ENCODE peak calls at places on chromosomes 12 and 14, in nine cellular contexts. S, A, R, O, C, K, N, F and T are unnamed samples.

GRCh38 chr12:65827827-65828231 is 3.5 kb downstream of the HMGA2 start:
- DNase-seq in S (no peak), A (no peak), R (no peak), O (no peak), C (no peak), K (no peak), N (no peak), F (no peak), T (no peak)

GRCh38 chr12:12442548-12443071 is 85.7 kb downstream of the BORCS5 start:
- DNase-seq in S (no peak), A (no peak), R (no peak), O (no peak), C (no peak), K (no peak), N (no peak), F (peak), T (no peak)

GRCh38 chr14:77849711-77850110 is 49.8 kb downstream of the ADCK1 start:
- DNase-seq in S (no peak), A (no peak), R (no peak), O (no peak), C (no peak), K (no peak), N (no peak), F (peak), T (no peak)

GRCh38 chr12:54182981-54183380 is 5.8 kb downstream of the SMUG1 start:
- DNase-seq in S (no peak), A (no peak), R (no peak), O (no peak), C (no peak), K (no peak), N (no peak), F (no peak), T (no peak)

GRCh38 chr14:88989911-88990310 is 165.5 kb downstream of the TTC8 start:
- DNase-seq in S (no peak), A (no peak), R (no peak), O (no peak), C (no peak), K (no peak), N (no peak), F (no peak), T (no peak)

GRCh38 chr14:59037620-59038019 is 150.8 kb upstream of the DAAM1 start:
- DNase-seq in S (no peak), A (no peak), R (no peak), O (no peak), C (no peak), K (no peak), N (no peak), F (no peak), T (no peak)

GRCh38 chr12:84741727-84742126 is 170.9 kb downstream of the SLC6A15 start:
- DNase-seq in S (no peak), A (no peak), R (no peak), O (no peak), C (no peak), K (no peak), N (no peak), F (no peak), T (no peak)

GRCh38 chr14:70981005-70981952 is 74.0 kb downstream of the PCNX1 start:
- DNase-seq in S (no peak), A (no peak), R (no peak), O (no peak), C (no peak), K (no peak), N (no peak), F (no peak), T (no peak)

GRCh38 chr14:46574236-46574970 is 77.2 kb downstream of the RPL10L start:
- DNase-seq in S (no peak), A (no peak), R (no peak), O (no peak), C (no peak), K (no peak), N (no peak), F (no peak), T (no peak)

GRCh38 chr12:49304161-49304560 is 9.2 kb downstream of the PRPH start:
- DNase-seq in S (no peak), A (no peak), R (no peak), O (no peak), C (no peak), K (no peak), N (no peak), F (no peak), T (no peak)

GRCh38 chr14:68250950-68251765 is 431.6 kb downstream of the RAD51B start:
- DNase-seq in S (no peak), A (no peak), R (no peak), O (peak), C (peak), K (no peak), N (no peak), F (no peak), T (no peak)

GRCh38 chr14:102873131-102873530 is 49.3 kb upstream of the AMN start:
- DNase-seq in S (no peak), A (peak), R (no peak), O (no peak), C (no peak), K (no peak), N (no peak), F (no peak), T (no peak)

GRCh38 chr12:10130042-10130441 is at the start of gene CLEC7A:
- DNase-seq in S (no peak), A (no peak), R (no peak), O (peak), C (peak), K (peak), N (no peak), F (no peak), T (peak)

GRCh38 chr12:113392563-113392962 is 11.1 kb downstream of the SDS start:
- DNase-seq in S (no peak), A (no peak), R (no peak), O (no peak), C (no peak), K (no peak), N (no peak), F (no peak), T (no peak)

GRCh38 chr12:106135075-106135474 is 3.7 kb downstream of the NUAK1 start:
- DNase-seq in S (no peak), A (no peak), R (no peak), O (no peak), C (no peak), K (no peak), N (no peak), F (peak), T (no peak)

GRCh38 chr12:8996682-8997405 is 7.5 kb downstream of the KLRG1 start:
- DNase-seq in S (no peak), A (no peak), R (no peak), O (no peak), C (peak), K (peak), N (no peak), F (peak), T (peak)

GRCh38 chr14:73770977-73771847 is 57.0 kb upstream of the PNMA1 start:
- DNase-seq in S (no peak), A (no peak), R (no peak), O (peak), C (no peak), K (no peak), N (no peak), F (no peak), T (no peak)

GRCh38 chr12:14605401-14605989 is 37.8 kb upstream of the PLBD1 start:
- DNase-seq in S (no peak), A (no peak), R (no peak), O (no peak), C (no peak), K (no peak), N (no peak), F (no peak), T (no peak)

GRCh38 chr12:123047289-123047688 is 66.8 kb downstream of the ARL6IP4 start:
- DNase-seq in S (no peak), A (no peak), R (no peak), O (no peak), C (no peak), K (no peak), N (no peak), F (no peak), T (no peak)

GRCh38 chr12:58877243-58877743 is 43.0 kb downstream of the LRIG3 start:
- DNase-seq in S (no peak), A (no peak), R (no peak), O (no peak), C (no peak), K (no peak), N (no peak), F (peak), T (no peak)

GRCh38 chr12:19150273-19150895 is 20.9 kb downstream of the PLEKHA5 start:
- DNase-seq in S (no peak), A (no peak), R (no peak), O (no peak), C (peak), K (no peak), N (no peak), F (peak), T (no peak)

GRCh38 chr14:51962678-51963077 is 26.7 kb upstream of the RTRAF start:
- DNase-seq in S (no peak), A (no peak), R (no peak), O (no peak), C (no peak), K (no peak), N (no peak), F (no peak), T (no peak)

GRCh38 chr14:60222820-60223219 is 26.2 kb upstream of the PPM1A start:
- DNase-seq in S (no peak), A (no peak), R (no peak), O (no peak), C (no peak), K (no peak), N (no peak), F (no peak), T (no peak)

GRCh38 chr14:26191123-26191522 is 406.7 kb downstream of the NOVA1 start:
- DNase-seq in S (no peak), A (no peak), R (no peak), O (no peak), C (no peak), K (no peak), N (no peak), F (no peak), T (no peak)

GRCh38 chr12:30753761-30754382 is 879 bp downstream of the CAPRIN2 start:
- DNase-seq in S (no peak), A (no peak), R (no peak), O (peak), C (peak), K (no peak), N (no peak), F (peak), T (no peak)

GRCh38 chr14:65281991-65282908 is 130.3 kb upstream of the FUT8 start:
- DNase-seq in S (peak), A (no peak), R (no peak), O (peak), C (peak), K (peak), N (no peak), F (peak), T (peak)

GRCh38 chr14:36086629-36087380 is 89.7 kb downstream of the PTCSC3 start:
- DNase-seq in S (no peak), A (no peak), R (no peak), O (no peak), C (no peak), K (no peak), N (no peak), F (no peak), T (no peak)

GRCh38 chr12:11855993-11856374 is 206.5 kb downstream of the ETV6 start:
- DNase-seq in S (no peak), A (no peak), R (no peak), O (no peak), C (peak), K (peak), N (no peak), F (no peak), T (peak)

GRCh38 chr12:75349946-75350345 is 15.5 kb downstream of the GLIPR1L1 start:
- DNase-seq in S (no peak), A (no peak), R (no peak), O (no peak), C (no peak), K (no peak), N (no peak), F (no peak), T (no peak)

GRCh38 chr12:118706437-118706836 is 274.9 kb upstream of the SRRM4 start:
- DNase-seq in S (no peak), A (no peak), R (no peak), O (no peak), C (peak), K (no peak), N (no peak), F (no peak), T (peak)

GRCh38 chr12:124007810-124008570 is 35.0 kb downstream of the ZNF664 start:
- DNase-seq in S (no peak), A (no peak), R (no peak), O (no peak), C (peak), K (no peak), N (no peak), F (no peak), T (no peak)

GRCh38 chr12:65339161-65339560 is 60.7 kb downstream of the MSRB3 start:
- DNase-seq in S (no peak), A (no peak), R (no peak), O (no peak), C (no peak), K (no peak), N (no peak), F (no peak), T (no peak)

GRCh38 chr14:50335389-50335788 is 23.3 kb downstream of the DMAC2L start:
- DNase-seq in S (peak), A (peak), R (peak), O (no peak), C (no peak), K (no peak), N (no peak), F (peak), T (no peak)

GRCh38 chr14:53113992-53114391 is 39.1 kb downstream of the DDHD1 start:
- DNase-seq in S (no peak), A (no peak), R (no peak), O (no peak), C (no peak), K (no peak), N (no peak), F (no peak), T (no peak)

GRCh38 chr14:96683575-96684289 is 113.5 kb upstream of the VRK1 start:
- DNase-seq in S (no peak), A (no peak), R (no peak), O (no peak), C (no peak), K (no peak), N (no peak), F (no peak), T (no peak)

DNA sequence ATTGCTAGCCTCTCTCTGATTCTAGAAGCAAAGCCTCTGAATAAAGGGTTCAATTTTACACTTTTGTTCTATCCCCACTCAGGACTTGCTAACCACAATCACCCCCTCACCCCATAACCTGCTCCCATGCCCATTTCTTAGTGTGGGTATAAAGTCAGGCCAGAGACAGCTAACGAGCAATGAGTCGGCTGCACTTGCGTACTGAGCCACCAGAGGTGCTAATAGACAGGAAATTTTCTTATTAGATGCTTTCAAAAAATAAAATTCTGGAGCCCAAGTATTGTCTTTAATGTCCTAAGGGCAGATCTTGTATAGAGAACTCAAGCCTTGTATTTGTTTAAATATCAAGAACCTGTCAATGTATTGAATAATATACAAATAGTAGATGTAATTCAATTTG is 256.9 kb downstream of the SYT1 start:
- DNase-seq in S (peak), A (no peak), R (no peak), O (no peak), C (peak), K (no peak), N (no peak), F (no peak), T (no peak)
- TF ChIP-seq CTCF in S (peak), A (no peak), R (no peak), O (peak), C (peak), K (no peak), N (no peak), F (no peak), T (peak)

DNA sequence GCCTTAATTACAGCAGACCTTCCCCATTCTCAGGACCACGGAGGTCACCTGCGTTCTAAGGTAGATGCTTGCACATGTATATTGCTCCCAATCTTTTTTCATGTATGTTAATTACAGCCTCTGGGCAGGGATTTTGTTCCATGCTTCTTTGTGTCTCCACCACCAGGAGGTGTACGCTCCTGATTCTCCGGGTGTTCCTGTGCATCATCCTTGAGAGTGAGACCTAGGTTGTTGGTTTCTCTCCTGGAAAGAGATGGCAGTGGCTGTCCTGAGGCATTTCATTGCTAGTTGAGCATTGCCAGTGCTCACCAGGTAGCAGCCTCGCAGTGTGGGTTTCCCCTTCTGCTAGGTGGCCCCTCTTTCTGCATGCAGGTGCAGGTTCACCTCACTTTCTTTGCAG is 52.8 kb downstream of the KCNK13 start:
- DNase-seq in S (no peak), A (no peak), R (no peak), O (no peak), C (no peak), K (no peak), N (no peak), F (no peak), T (no peak)
- TF ChIP-seq CTCF in S (no peak), A (no peak), R (no peak), O (no peak), C (no peak), K (no peak), N (no peak), F (peak), T (no peak)

GRCh38 chr14:95453713-95453980 is 62.8 kb downstream of the SYNE3 start:
- DNase-seq in S (no peak), A (no peak), R (no peak), O (no peak), C (no peak), K (no peak), N (no peak), F (no peak), T (no peak)

GRCh38 chr14:95452890-95453712 is 63.3 kb downstream of the SYNE3 start:
- DNase-seq in S (no peak), A (no peak), R (no peak), O (no peak), C (no peak), K (no peak), N (no peak), F (no peak), T (no peak)

GRCh38 chr14:95449131-95449530 is 67.3 kb downstream of the SYNE3 start:
- DNase-seq in S (no peak), A (no peak), R (no peak), O (no peak), C (no peak), K (no peak), N (no peak), F (no peak), T (no peak)

GRCh38 chr14:95455246-95455645 is 61.2 kb downstream of the SYNE3 start:
- DNase-seq in S (no peak), A (no peak), R (no peak), O (no peak), C (no peak), K (no peak), N (no peak), F (no peak), T (no peak)

GRCh38 chr14:95452176-95452889 is 64.1 kb downstream of the SYNE3 start:
- DNase-seq in S (peak), A (no peak), R (no peak), O (peak), C (peak), K (peak), N (no peak), F (no peak), T (no peak)
- TF ChIP-seq CTCF in S (peak), A (peak), R (no peak), O (peak), C (peak), K (peak), N (no peak), F (peak), T (peak)

GRCh38 chr12:115926037-115926670 is 351.3 kb downstream of the MED13L start:
- DNase-seq in S (no peak), A (no peak), R (no peak), O (no peak), C (no peak), K (no peak), N (no peak), F (no peak), T (no peak)

GRCh38 chr12:115920395-115921183 is 356.9 kb downstream of the MED13L start:
- DNase-seq in S (no peak), A (no peak), R (no peak), O (no peak), C (no peak), K (no peak), N (no peak), F (no peak), T (no peak)

GRCh38 chr12:115918763-115919162 is 358.7 kb downstream of the MED13L start:
- DNase-seq in S (no peak), A (no peak), R (no peak), O (no peak), C (no peak), K (no peak), N (no peak), F (no peak), T (no peak)

GRCh38 chr12:115923851-115924250 is 353.6 kb downstream of the MED13L start:
- DNase-seq in S (no peak), A (no peak), R (no peak), O (no peak), C (no peak), K (no peak), N (no peak), F (no peak), T (no peak)

GRCh38 chr12:115922952-115923564 is 354.4 kb downstream of the MED13L start:
- DNase-seq in S (no peak), A (no peak), R (no peak), O (peak), C (peak), K (peak), N (no peak), F (no peak), T (no peak)
- TF ChIP-seq CTCF in S (no peak), A (no peak), R (no peak), O (peak), C (peak), K (peak), N (no peak), F (no peak), T (no peak)

GRCh38 chr12:86917121-86917520 is 660.9 kb upstream of the MGAT4C start:
- DNase-seq in S (no peak), A (no peak), R (no peak), O (no peak), C (no peak), K (no peak), N (no peak), F (no peak), T (no peak)

GRCh38 chr12:86914716-86915115 is 658.5 kb upstream of the MGAT4C start:
- DNase-seq in S (peak), A (no peak), R (peak), O (no peak), C (no peak), K (peak), N (no peak), F (peak), T (no peak)
- TF ChIP-seq CTCF in S (peak), A (no peak), R (peak), O (peak), C (no peak), K (peak), N (peak), F (peak), T (peak)

GRCh38 chr14:106842687-106843086 is 1316.3 kb downstream of the TMEM121 start:
- DNase-seq in S (no peak), A (peak), R (no peak), O (no peak), C (no peak), K (no peak), N (no peak), F (no peak), T (no peak)
- TF ChIP-seq CTCF in S (no peak), A (peak), R (no peak), O (peak), C (peak), K (peak), N (peak), F (no peak), T (peak)

GRCh38 chr14:55354500-55354899 is 57.1 kb downstream of the ATG14 start:
- DNase-seq in S (peak), A (peak), R (no peak), O (peak), C (peak), K (peak), N (no peak), F (peak), T (peak)
- TF ChIP-seq CTCF in S (peak), A (peak), R (peak), O (peak), C (peak), K (peak), N (peak), F (peak), T (peak)

GRCh38 chr14:104007121-104007520 is 64.8 kb upstream of the RD3L start:
- DNase-seq in S (no peak), A (no peak), R (no peak), O (no peak), C (no peak), K (no peak), N (no peak), F (no peak), T (no peak)

GRCh38 chr14:104009297-104009696 is 67.0 kb upstream of the RD3L start:
- DNase-seq in S (no peak), A (no peak), R (no peak), O (no peak), C (no peak), K (no peak), N (no peak), F (no peak), T (no peak)

GRCh38 chr14:104003616-104004015 is 61.3 kb upstream of the RD3L start:
- DNase-seq in S (no peak), A (no peak), R (no peak), O (no peak), C (no peak), K (no peak), N (no peak), F (no peak), T (no peak)

GRCh38 chr14:104004849-104005248 is 62.5 kb upstream of the RD3L start:
- DNase-seq in S (no peak), A (no peak), R (no peak), O (no peak), C (no peak), K (no peak), N (no peak), F (no peak), T (no peak)

GRCh38 chr14:104005489-104005888 is 63.2 kb upstream of the RD3L start:
- DNase-seq in S (no peak), A (no peak), R (no peak), O (no peak), C (no peak), K (no peak), N (no peak), F (no peak), T (no peak)
- TF ChIP-seq CTCF in S (no peak), A (no peak), R (no peak), O (no peak), C (no peak), K (no peak), N (no peak), F (no peak), T (no peak)